ENCODE peak calls at places on chromosomes 12 and 14, in nine cellular contexts. K is Panc1; D is NT2/D1; N is esophagus squamous epithelium; P is aorta; S is tibial artery; M is upper lobe of right lung; I is adipocyte; X is CD4-positive, alpha-beta memory T cell. J is an unnamed sample. For H3K27me3, the result is how much of the 10 kb centered on the place peaks cover.

GRCh38 chr12:107007421-107007820 is 20.5 kb upstream of the MTERF2 start:
- DNase-seq in M (no peak), N (no peak), P (no peak), I (no peak), D (no peak), K (no peak), S (no peak), X (no peak), J (no peak)

GRCh38 chr14:68135566-68135965 is 316.0 kb downstream of the RAD51B start:
- DNase-seq in K (no peak), D (no peak), N (no peak), I (peak), S (no peak), M (no peak), P (no peak), X (no peak), J (no peak)

GRCh38 chr12:104219361-104219892 is 3.8 kb downstream of the TXNRD1 start:
- DNase-seq in K (peak), M (no peak), S (no peak), N (no peak), I (peak), D (no peak), P (no peak), X (no peak), J (no peak)

GRCh38 chr14:103130965-103131364 is 7.7 kb downstream of the TNFAIP2 start:
- DNase-seq in S (no peak), D (no peak), K (no peak), P (no peak), X (no peak), I (peak), M (no peak), N (no peak), J (no peak)

GRCh38 chr12:122891661-122892525 is 4.0 kb downstream of the VPS37B start:
- DNase-seq in S (no peak), M (no peak), I (peak), N (no peak), P (no peak), K (no peak), X (no peak), D (peak), J (no peak)

GRCh38 chr14:105207460-105207901 is 26.4 kb upstream of the NUDT14 start:
- DNase-seq in P (no peak), S (no peak), I (no peak), M (no peak), X (no peak), D (no peak), N (no peak), K (no peak), J (no peak)

GRCh38 chr14:35016568-35016967 is 29.5 kb upstream of the FAM177A1 start:
- DNase-seq in I (no peak), X (no peak), M (no peak), D (no peak), N (no peak), P (no peak), S (no peak), K (no peak), J (no peak)

GRCh38 chr12:14885718-14886201 is at the start of gene MGP:
- DNase-seq in I (peak), X (no peak), P (peak), D (no peak), K (no peak), M (no peak), S (peak), N (no peak), J (no peak)

DNA sequence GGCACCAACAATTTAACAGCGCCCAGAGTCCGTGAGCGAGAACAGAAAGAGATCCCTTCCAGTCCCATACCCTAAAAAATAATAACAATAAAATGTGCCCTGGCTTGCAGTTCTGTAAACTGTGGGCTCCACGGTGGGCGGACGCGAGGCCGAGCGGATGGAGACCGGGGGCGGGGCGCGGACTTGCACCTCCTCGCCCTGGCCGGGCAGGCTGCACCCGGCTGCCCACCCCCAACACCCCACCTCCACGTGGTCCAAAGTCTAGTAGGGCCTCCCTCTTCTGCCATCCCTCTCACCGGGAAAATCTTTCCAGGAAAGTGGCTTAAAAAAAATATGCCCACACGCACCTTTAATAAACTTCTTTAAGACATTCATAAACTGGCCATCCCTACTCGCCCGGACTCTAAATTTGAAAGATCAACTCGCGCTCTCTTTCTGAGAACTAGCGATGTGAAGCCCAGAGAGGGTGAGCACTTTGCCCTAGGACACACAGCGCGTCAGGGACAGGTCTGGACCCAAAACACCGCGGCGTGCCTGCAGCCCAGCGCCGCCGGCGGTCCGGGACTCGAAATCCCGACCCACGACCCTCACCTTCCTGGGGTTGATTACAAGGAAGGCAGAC is 1.8 kb upstream of the BCL11B start:
- DNase-seq in M (no peak), I (no peak), K (no peak), N (no peak), S (no peak), D (no peak), P (no peak), X (no peak), J (no peak)
- H3K27me3 ChIP-seq in M (half or more), I (under half), K (under half), N (under half), S (half or more), D (under half), P (under half), X (under half), J (under half)

DNA sequence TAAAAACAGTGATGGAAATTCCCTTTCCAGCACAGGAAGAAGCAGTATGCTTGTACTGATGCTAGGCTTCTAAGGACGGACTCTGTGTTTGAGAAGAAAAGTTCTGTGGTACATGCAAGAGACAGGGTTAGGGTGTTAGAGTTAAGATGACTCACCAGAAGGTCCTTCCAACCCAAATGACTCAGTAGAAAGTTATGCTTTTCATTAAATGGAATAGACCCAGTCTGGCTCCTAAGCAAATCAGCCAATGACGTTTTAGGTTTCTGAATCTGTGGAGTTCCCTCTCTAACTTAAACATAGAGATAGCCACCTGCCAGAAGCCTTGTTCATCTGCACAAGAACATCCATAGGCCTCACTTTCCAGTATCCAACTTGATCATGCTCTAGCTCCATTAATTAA is 5.7 kb downstream of the PTHLH start:
- DNase-seq in X (no peak), N (no peak), D (peak), I (peak), S (no peak), P (no peak), K (peak), M (no peak), J (no peak)
- H3K27me3 ChIP-seq in X (under half), N (under half), D (half or more), I (under half), S (under half), P (under half), K (under half), M (under half), J (half or more)

GRCh38 chr12:54535474-54535873 is 13.9 kb upstream of the PDE1B start:
- DNase-seq in M (no peak), X (no peak), N (no peak), P (no peak), K (no peak), D (no peak), S (no peak), I (no peak), J (no peak)

GRCh38 chr12:54538136-54538700 is 11.2 kb upstream of the PDE1B start:
- DNase-seq in X (no peak), M (no peak), D (no peak), P (no peak), I (no peak), K (no peak), N (no peak), S (no peak), J (no peak)
- H3K27me3 ChIP-seq in X (under half), M (under half), D (under half), P (under half), I (under half), K (under half), N (under half), S (under half), J (under half)

DNA sequence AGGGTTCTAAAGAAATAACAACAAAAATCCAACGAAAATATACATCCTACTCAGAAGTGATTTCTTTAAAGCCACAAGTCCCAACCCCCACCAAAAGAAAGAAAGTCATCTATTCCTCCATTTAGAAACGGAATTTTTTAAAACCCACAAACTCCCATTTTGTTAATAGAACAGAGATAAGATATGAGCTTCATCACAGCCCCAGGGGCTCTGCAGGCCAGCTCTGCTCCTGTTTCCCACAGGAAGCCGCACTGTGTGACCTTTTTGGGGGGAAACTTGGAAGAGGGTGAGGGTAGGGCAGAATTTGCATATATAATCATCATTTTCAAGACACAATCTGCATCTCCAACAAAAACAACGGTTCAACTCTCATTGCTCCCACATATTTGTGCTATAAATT is 2.8 kb downstream of the FBXL14 start:
- DNase-seq in X (no peak), M (no peak), K (no peak), D (no peak), P (no peak), S (no peak), N (no peak), I (no peak), J (no peak)
- H3K27me3 ChIP-seq in X (under half), M (under half), K (under half), D (under half), P (under half), S (under half), N (under half), I (under half), J (under half)

GRCh38 chr12:49091056-49091835 is 3.4 kb downstream of the DHH start:
- DNase-seq in S (no peak), N (no peak), K (no peak), X (no peak), P (peak), D (no peak), I (no peak), M (no peak), J (peak)

GRCh38 chr12:49088190-49088931 is 6.2 kb downstream of the DHH start:
- DNase-seq in P (peak), N (no peak), M (peak), I (peak), X (peak), S (peak), K (peak), D (peak), J (peak)

GRCh38 chr12:49089831-49090773 is 4.5 kb downstream of the DHH start:
- DNase-seq in M (peak), K (no peak), N (no peak), D (no peak), X (peak), I (peak), S (peak), P (peak), J (peak)

GRCh38 chr12:49086116-49086515 is 8.5 kb downstream of the DHH start:
- DNase-seq in D (no peak), S (no peak), P (no peak), N (no peak), K (no peak), I (peak), M (no peak), X (no peak), J (no peak)

DNA sequence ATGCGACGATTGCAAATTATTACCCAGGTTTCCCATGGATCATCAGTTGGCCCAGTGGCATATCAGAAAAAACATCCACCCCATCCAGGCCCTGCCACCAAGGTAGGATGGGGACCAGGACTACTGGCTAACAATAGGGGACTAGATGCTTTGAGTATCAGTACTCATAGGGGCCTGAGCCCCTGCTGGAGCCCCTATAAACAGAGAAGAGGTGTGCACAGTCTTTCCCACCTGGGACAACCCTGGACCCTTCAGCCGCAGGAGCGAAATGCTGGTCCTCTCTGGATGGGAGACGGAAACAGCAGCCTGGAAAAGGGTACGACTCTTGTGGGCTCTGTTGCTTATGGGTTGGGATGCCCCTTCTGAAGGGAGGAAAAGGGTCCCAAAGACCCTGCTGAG is 5.7 kb downstream of the DHH start:
- DNase-seq in M (no peak), P (peak), N (no peak), S (no peak), X (no peak), I (no peak), K (no peak), D (no peak), J (no peak)
- H3K27me3 ChIP-seq in M (half or more), P (under half), N (under half), S (half or more), X (under half), I (under half), K (under half), D (half or more), J (under half)

GRCh38 chr12:4855121-4855924 is 54.4 kb upstream of the KCNA1 start:
- DNase-seq in D (peak), X (peak), I (peak), P (no peak), M (no peak), N (no peak), K (peak), S (no peak), J (no peak)

GRCh38 chr12:4859478-4860210 is 50.1 kb upstream of the KCNA1 start:
- DNase-seq in S (no peak), I (no peak), D (no peak), K (no peak), P (no peak), X (no peak), N (no peak), M (no peak), J (no peak)

GRCh38 chr12:4858385-4858784 is 51.3 kb upstream of the KCNA1 start:
- DNase-seq in S (no peak), X (no peak), K (no peak), I (no peak), M (no peak), N (no peak), D (no peak), P (no peak), J (no peak)

GRCh38 chr12:4856556-4856955 is 53.1 kb upstream of the KCNA1 start:
- DNase-seq in X (no peak), P (no peak), S (no peak), I (no peak), N (no peak), M (no peak), K (no peak), D (no peak), J (no peak)

GRCh38 chr12:4857472-4858291 is 52.0 kb upstream of the KCNA1 start:
- DNase-seq in S (peak), P (peak), N (no peak), X (peak), D (peak), I (peak), M (peak), K (peak), J (peak)
- H3K27me3 ChIP-seq in S (under half), P (under half), N (under half), X (under half), D (half or more), I (under half), M (under half), K (under half), J (under half)

GRCh38 chr12:1873531-1874149 is 44.8 kb downstream of the CACNA2D4 start:
- DNase-seq in M (no peak), S (no peak), D (no peak), P (no peak), K (no peak), I (no peak), X (no peak), N (no peak), J (no peak)

GRCh38 chr12:1870086-1870485 is 48.4 kb downstream of the CACNA2D4 start:
- DNase-seq in P (no peak), D (peak), S (no peak), I (no peak), X (no peak), N (no peak), K (no peak), M (no peak), J (no peak)

GRCh38 chr12:1869145-1869544 is 48.8 kb downstream of the LRTM2 start:
- DNase-seq in M (no peak), K (no peak), P (no peak), I (no peak), X (no peak), S (peak), N (no peak), D (no peak), J (no peak)

GRCh38 chr12:1872448-1872847 is 46.0 kb downstream of the CACNA2D4 start:
- DNase-seq in K (no peak), D (no peak), X (no peak), P (no peak), N (no peak), S (no peak), M (no peak), I (no peak), J (no peak)

DNA sequence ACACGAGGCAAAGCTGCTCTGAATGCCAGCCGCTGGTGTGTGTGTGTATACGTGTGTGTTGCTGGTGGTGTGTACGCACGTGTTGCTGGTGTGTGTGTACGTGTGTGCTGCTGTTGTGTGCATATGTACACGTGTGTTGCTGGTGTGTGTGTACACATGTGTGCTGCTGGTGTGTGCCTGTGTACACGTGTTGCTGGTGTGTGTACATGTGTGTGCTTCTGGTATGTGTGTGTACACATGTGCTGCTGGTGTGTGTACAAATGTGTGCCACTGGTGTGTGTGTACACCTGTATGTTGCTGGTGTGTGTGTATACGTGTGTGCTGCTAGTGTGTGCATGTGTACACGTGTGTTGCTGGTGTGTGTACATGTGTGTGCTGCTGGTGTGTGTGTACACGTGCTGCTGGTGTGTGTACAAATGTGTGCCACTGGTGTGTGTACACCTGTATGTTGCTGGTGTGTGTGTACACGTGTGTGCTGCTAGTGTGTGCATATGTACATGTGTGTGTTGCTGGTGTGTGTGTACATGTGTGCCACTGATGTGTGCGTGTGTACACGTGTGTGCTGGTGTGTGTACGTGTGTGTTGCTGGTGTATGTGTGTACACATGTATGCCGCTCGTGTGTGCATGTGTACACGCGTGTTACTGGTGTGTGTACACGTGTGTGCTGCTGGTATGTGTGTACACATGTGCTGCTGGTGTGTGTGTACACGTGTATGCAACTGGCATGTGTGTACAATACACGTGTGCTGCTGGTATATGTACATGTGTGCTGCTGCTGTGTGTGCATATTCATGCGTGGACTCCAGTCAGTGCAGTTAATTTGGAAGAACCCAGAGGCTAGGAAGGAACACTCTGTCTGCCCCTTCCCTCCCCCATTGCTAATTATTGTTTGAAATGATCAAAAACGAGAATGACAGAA is 47.2 kb downstream of the CACNA2D4 start:
- DNase-seq in S (no peak), M (no peak), N (no peak), K (no peak), D (no peak), X (no peak), P (no peak), I (no peak), J (no peak)
- H3K27me3 ChIP-seq in S (under half), M (under half), N (under half), K (under half), D (under half), X (under half), P (under half), I (half or more), J (under half)

J was measured in spleen.